ENCODE peak calls at places on chromosomes 4 and X, in five cellular contexts. One of them, this sample, is unnamed.

GRCh38 chr4:65018313-65018712 is 609.1 kb upstream of the TECRL start:
- DNase-seq in hepatocyte: no peak
- DNase-seq in GM23248: no peak
- DNase-seq in SK-N-SH: no peak
- DNase-seq in HCT116: no peak
- DNase-seq in this sample: no peak

GRCh38 chr4:152972821-152973613 is 36.9 kb downstream of the FHDC1 start:
- DNase-seq in SK-N-SH: no peak
- DNase-seq in hepatocyte: no peak
- DNase-seq in HCT116: no peak
- DNase-seq in GM23248: peak
- DNase-seq in this sample: no peak

GRCh38 chr4:128707864-128708263 is 101.6 kb upstream of the JADE1 start:
- DNase-seq in SK-N-SH: no peak
- DNase-seq in HCT116: no peak
- DNase-seq in hepatocyte: no peak
- DNase-seq in GM23248: peak
- DNase-seq in this sample: no peak

GRCh38 chrX:10648608-10649007 is 28.2 kb upstream of the MID1 start:
- DNase-seq in SK-N-SH: peak
- DNase-seq in hepatocyte: peak
- DNase-seq in HCT116: no peak
- DNase-seq in GM23248: peak
- DNase-seq in this sample: no peak

GRCh38 chrX:131617182-131617581 is 73.3 kb downstream of the OR13H1 start:
- DNase-seq in SK-N-SH: no peak
- DNase-seq in HCT116: no peak
- DNase-seq in hepatocyte: no peak
- DNase-seq in GM23248: peak
- DNase-seq in this sample: no peak

GRCh38 chrX:30973784-30974427 is 84.9 kb upstream of the TAB3 start:
- DNase-seq in SK-N-SH: no peak
- DNase-seq in GM23248: no peak
- DNase-seq in hepatocyte: no peak
- DNase-seq in HCT116: no peak
- DNase-seq in this sample: peak

GRCh38 chr4:152415980-152416379 is 119.9 kb downstream of the FBXW7 start:
- DNase-seq in GM23248: peak
- DNase-seq in hepatocyte: no peak
- DNase-seq in HCT116: no peak
- DNase-seq in SK-N-SH: no peak
- DNase-seq in this sample: no peak

GRCh38 chrX:22300130-22300529 is 27.4 kb downstream of the CBLL2 start:
- DNase-seq in GM23248: peak
- DNase-seq in SK-N-SH: peak
- DNase-seq in HCT116: peak
- DNase-seq in hepatocyte: peak
- DNase-seq in this sample: no peak

GRCh38 chrX:104122829-104123228 is 10.5 kb downstream of the ZCCHC18 start:
- DNase-seq in SK-N-SH: no peak
- DNase-seq in hepatocyte: no peak
- DNase-seq in GM23248: no peak
- DNase-seq in HCT116: no peak
- DNase-seq in this sample: no peak

GRCh38 chrX:147693511-147693910 is 218.2 kb upstream of the FMR1 start:
- DNase-seq in GM23248: no peak
- DNase-seq in hepatocyte: no peak
- DNase-seq in SK-N-SH: no peak
- DNase-seq in HCT116: no peak
- DNase-seq in this sample: no peak

GRCh38 chrX:45850775-45851433 is 650.2 kb upstream of the DIPK2B start:
- DNase-seq in hepatocyte: peak
- DNase-seq in SK-N-SH: peak
- DNase-seq in GM23248: peak
- DNase-seq in HCT116: no peak
- DNase-seq in this sample: peak

DNA sequence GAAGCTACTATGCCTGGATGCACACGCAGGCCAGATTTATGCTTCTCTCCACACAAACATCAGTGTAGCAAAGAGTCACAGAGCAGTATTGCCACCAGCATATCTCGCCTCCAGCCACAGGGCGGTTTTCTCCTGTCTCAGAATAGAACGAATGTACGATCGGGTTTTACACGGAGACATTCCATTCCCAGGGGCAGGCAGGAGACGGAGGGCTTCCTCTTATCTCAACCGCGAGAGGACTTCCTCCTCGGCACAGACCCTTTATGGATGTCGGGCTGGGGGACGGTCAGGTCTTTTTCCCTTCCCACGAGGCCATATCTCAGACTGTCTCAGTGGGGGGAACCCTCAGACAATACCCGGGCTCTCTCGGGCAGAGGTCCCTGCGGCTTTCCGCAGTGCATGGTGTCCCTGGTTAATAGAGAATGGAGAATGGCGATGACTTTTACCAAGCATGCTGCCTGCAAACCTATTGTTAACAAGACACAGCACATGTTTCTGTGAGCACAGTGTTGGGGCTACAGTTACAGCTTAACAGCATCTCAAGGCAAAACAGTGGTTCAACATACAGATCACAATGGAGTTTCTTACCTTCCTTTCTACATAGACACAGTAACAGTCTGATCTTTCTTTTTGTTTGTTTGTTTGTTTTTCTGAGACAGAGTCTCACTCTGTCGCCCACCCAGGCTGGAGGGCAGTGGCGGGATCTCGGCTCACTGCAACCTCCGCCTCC is 24.1 kb downstream of the CSF2RA start:
- DNase-seq in SK-N-SH: no peak
- DNase-seq in hepatocyte: no peak
- DNase-seq in GM23248: no peak
- DNase-seq in HCT116: no peak
- DNase-seq in this sample: no peak
- H3K4me3 ChIP-seq in SK-N-SH: no peak
- H3K4me3 ChIP-seq in hepatocyte: no peak
- H3K4me3 ChIP-seq in GM23248: no peak
- H3K4me3 ChIP-seq in HCT116: no peak
- H3K4me3 ChIP-seq in this sample: no peak

GRCh38 chrX:2751291-2751690 is 549 bp upstream of the XG start:
- DNase-seq in HCT116: no peak
- DNase-seq in hepatocyte: no peak
- DNase-seq in GM23248: peak
- DNase-seq in SK-N-SH: no peak
- DNase-seq in this sample: no peak
- TF ChIP-seq EZH2phosphoT487 in HCT116: no peak
- TF ChIP-seq EZH2phosphoT487 in hepatocyte: no peak
- TF ChIP-seq EZH2phosphoT487 in GM23248: no peak
- TF ChIP-seq EZH2phosphoT487 in SK-N-SH: no peak
- TF ChIP-seq EZH2phosphoT487 in this sample: no peak

DNA sequence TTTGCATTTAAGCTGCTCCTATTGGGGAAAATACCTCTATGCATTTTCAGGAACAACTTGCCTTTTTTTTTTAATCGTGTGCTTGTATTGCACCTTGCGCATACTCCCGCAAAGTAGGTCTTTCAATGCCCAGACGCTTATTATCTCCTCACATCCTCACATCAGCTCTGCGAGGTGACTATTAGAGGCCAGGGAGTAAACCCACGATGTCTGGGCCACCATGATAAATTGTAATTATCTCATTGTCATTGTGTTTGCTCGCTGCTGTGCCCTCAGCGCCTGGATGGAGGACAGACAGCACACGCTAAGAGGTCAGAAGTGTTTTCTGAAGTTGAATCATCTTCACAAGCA is 974 bp upstream of the RELL1 start:
- DNase-seq in hepatocyte: no peak
- DNase-seq in SK-N-SH: no peak
- DNase-seq in HCT116: no peak
- DNase-seq in GM23248: no peak
- DNase-seq in this sample: peak
- H3K4me3 ChIP-seq in hepatocyte: no peak
- H3K4me3 ChIP-seq in SK-N-SH: peak
- H3K4me3 ChIP-seq in HCT116: peak
- H3K4me3 ChIP-seq in GM23248: peak
- H3K4me3 ChIP-seq in this sample: peak

DNA sequence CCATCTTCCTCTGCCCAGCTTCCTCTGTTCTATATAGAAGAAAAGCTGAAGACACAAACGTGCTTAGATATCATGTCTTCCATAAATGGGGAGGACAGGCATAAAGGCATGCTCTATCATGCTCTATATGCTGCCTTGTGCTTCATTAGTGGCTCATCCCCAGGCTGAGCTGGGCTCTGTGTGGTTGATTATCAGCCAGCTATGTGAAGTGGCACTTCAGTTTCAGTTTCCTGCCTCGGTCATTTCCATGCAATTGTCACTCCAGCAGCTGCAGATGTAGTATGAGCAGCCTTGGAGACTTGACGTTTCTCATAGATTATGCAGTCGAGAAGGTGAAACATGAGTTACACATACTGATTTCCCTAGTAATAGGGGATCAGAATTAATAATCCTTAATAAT is 106.2 kb downstream of the SYTL5 start:
- DNase-seq in HCT116: no peak
- DNase-seq in GM23248: no peak
- DNase-seq in hepatocyte: no peak
- DNase-seq in SK-N-SH: no peak
- DNase-seq in this sample: no peak
- TF ChIP-seq EZH2phosphoT487 in HCT116: no peak
- TF ChIP-seq EZH2phosphoT487 in GM23248: no peak
- TF ChIP-seq EZH2phosphoT487 in hepatocyte: no peak
- TF ChIP-seq EZH2phosphoT487 in SK-N-SH: no peak
- TF ChIP-seq EZH2phosphoT487 in this sample: no peak

GRCh38 chr4:5032825-5033224 is 13.6 kb upstream of the CYTL1 start:
- DNase-seq in hepatocyte: no peak
- DNase-seq in SK-N-SH: no peak
- DNase-seq in HCT116: no peak
- DNase-seq in GM23248: no peak
- DNase-seq in this sample: no peak
- H3K4me3 ChIP-seq in hepatocyte: no peak
- H3K4me3 ChIP-seq in SK-N-SH: no peak
- H3K4me3 ChIP-seq in HCT116: no peak
- H3K4me3 ChIP-seq in GM23248: no peak
- H3K4me3 ChIP-seq in this sample: no peak

DNA sequence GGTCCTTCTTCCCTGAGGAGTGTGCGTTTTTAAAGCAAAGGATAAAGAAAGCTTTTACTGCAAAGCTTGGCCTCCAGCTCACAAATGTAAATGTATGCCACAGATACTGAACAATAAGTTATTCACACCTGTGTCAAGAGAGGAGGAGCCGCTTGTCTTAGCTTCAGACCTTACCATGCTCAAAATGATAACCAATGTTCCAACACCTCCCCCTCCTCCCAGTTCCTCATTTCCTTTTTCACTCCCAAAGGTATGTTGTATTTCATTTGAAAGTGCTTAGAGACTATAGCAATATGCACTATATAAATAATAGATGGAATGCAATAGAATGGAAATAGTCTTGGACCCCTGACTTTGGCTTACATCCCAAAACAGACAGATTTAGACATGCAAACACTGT is 47.0 kb upstream of the RAPGEF2 start:
- DNase-seq in HCT116: no peak
- DNase-seq in SK-N-SH: no peak
- DNase-seq in GM23248: no peak
- DNase-seq in hepatocyte: no peak
- DNase-seq in this sample: no peak
- TF ChIP-seq EZH2phosphoT487 in HCT116: no peak
- TF ChIP-seq EZH2phosphoT487 in SK-N-SH: no peak
- TF ChIP-seq EZH2phosphoT487 in GM23248: no peak
- TF ChIP-seq EZH2phosphoT487 in hepatocyte: no peak
- TF ChIP-seq EZH2phosphoT487 in this sample: no peak

GRCh38 chrX:8319359-8319758 is 145.3 kb upstream of the VCX3B start:
- DNase-seq in HCT116: no peak
- DNase-seq in SK-N-SH: no peak
- DNase-seq in hepatocyte: no peak
- DNase-seq in GM23248: no peak
- DNase-seq in this sample: no peak
- H3K4me3 ChIP-seq in HCT116: no peak
- H3K4me3 ChIP-seq in SK-N-SH: no peak
- H3K4me3 ChIP-seq in hepatocyte: no peak
- H3K4me3 ChIP-seq in GM23248: no peak
- H3K4me3 ChIP-seq in this sample: no peak

This sample was measured in neural progenitor cell.